ENCODE peak calls at places on chromosomes 2 and 18, in four cellular contexts. O is COR-L47, Z is NCI-H1092, F is dermis microvascular lymphatic vessel endothelial cell. M is an unnamed sample.

GRCh38 chr2:197240713-197241050 is 69.9 kb downstream of the ANKRD44 start:
- DNase-seq in O (no peak), Z (no peak), F (no peak), M (no peak)

GRCh38 chr2:237278593-237278992 is 135.4 kb downstream of the COL6A3 start:
- DNase-seq in O (no peak), F (no peak), Z (no peak), M (no peak)

GRCh38 chr2:44974064-44974715 is 32.7 kb downstream of the SIX3 start:
- DNase-seq in Z (peak; percentile 62), O (peak; percentile 88), F (no peak), M (no peak)

GRCh38 chr18:24198461-24198860 is 59.6 kb downstream of the CABYR start:
- DNase-seq in F (no peak), Z (no peak), O (no peak), M (no peak)

GRCh38 chr2:119960821-119961220 is 52.1 kb upstream of the EPB41L5 start:
- DNase-seq in F (no peak), Z (no peak), O (no peak), M (no peak)

GRCh38 chr2:162086904-162087303 is 12.9 kb upstream of the DPP4 start:
- DNase-seq in Z (no peak), F (no peak), O (no peak), M (no peak)

GRCh38 chr2:172380436-172381274 is 46.7 kb upstream of the ITGA6 start:
- DNase-seq in O (no peak), Z (no peak), F (no peak), M (no peak)

GRCh38 chr2:62475172-62476011 is 30.6 kb downstream of the TMEM17 start:
- DNase-seq in Z (peak; percentile 52), F (peak; percentile 54), O (no peak), M (no peak)

GRCh38 chr2:146108993-146109392 is 1589.1 kb upstream of the ZEB2 start:
- DNase-seq in Z (no peak), O (no peak), F (no peak), M (no peak)

GRCh38 chr2:18396328-18396727 is 164.1 kb downstream of the RDH14 start:
- DNase-seq in F (no peak), Z (no peak), O (no peak), M (no peak)

GRCh38 chr2:226215902-226216503 is 583.6 kb downstream of the IRS1 start:
- DNase-seq in Z (peak; percentile 24), F (no peak), O (peak; percentile 42), M (no peak)

GRCh38 chr2:6538607-6539006 is 327.1 kb downstream of the CMPK2 start:
- DNase-seq in O (no peak), Z (no peak), F (no peak), M (no peak)

GRCh38 chr18:58183226-58183625 is 139.2 kb downstream of the NEDD4L start:
- DNase-seq in F (no peak), Z (peak; percentile 15), O (peak; percentile 75), M (no peak)

GRCh38 chr18:51527826-51528225 is 330.3 kb upstream of the MEX3C start:
- DNase-seq in F (no peak), Z (no peak), O (no peak), M (no peak)

GRCh38 chr2:224754129-224754528 is 38.0 kb upstream of the CCDC195 start:
- DNase-seq in Z (no peak), O (no peak), F (no peak), M (no peak)

GRCh38 chr2:129771606-129772598 is 207.6 kb upstream of the RAB6C start:
- DNase-seq in F (no peak), O (no peak), Z (no peak), M (no peak)

GRCh38 chr2:33298233-33298632 is 178.2 kb upstream of the RASGRP3 start:
- DNase-seq in O (no peak), F (no peak), Z (no peak), M (no peak)

GRCh38 chr2:141068053-141068682 is 1062.6 kb downstream of the LRP1B start:
- DNase-seq in F (no peak), Z (no peak), O (no peak), M (no peak)

GRCh38 chr2:71876542-71877451 is 270.9 kb downstream of the CYP26B1 start:
- DNase-seq in Z (no peak), O (no peak), F (no peak), M (no peak)

M was measured in thoracic aorta.